ENCODE peak calls at places on chromosomes 2 and 18, in six cellular contexts. One of them, this sample, is unnamed.

GRCh38 chr18:44627245-44627644 is 53.4 kb upstream of the SETBP1 start:
- DNase-seq in left ventricle myocardium inferior: no peak
- DNase-seq in PC-9: no peak
- DNase-seq in pancreas: no peak
- DNase-seq in fibroblast of the aortic adventitia: peak; percentile 73
- DNase-seq in WTC11: no peak
- DNase-seq in this sample: no peak

GRCh38 chr2:193153576-193153975 is 958.8 kb upstream of the TMEFF2 start:
- DNase-seq in left ventricle myocardium inferior: no peak
- DNase-seq in PC-9: no peak
- DNase-seq in pancreas: no peak
- DNase-seq in fibroblast of the aortic adventitia: no peak
- DNase-seq in WTC11: no peak
- DNase-seq in this sample: no peak

GRCh38 chr18:35515460-35516130 is 17.8 kb upstream of the INO80C start:
- DNase-seq in left ventricle myocardium inferior: no peak
- DNase-seq in PC-9: no peak
- DNase-seq in pancreas: no peak
- DNase-seq in fibroblast of the aortic adventitia: no peak
- DNase-seq in WTC11: no peak
- DNase-seq in this sample: no peak

GRCh38 chr2:206918258-206918657 is 21.1 kb upstream of the CPO start:
- DNase-seq in left ventricle myocardium inferior: no peak
- DNase-seq in PC-9: no peak
- DNase-seq in pancreas: no peak
- DNase-seq in fibroblast of the aortic adventitia: no peak
- DNase-seq in WTC11: no peak
- DNase-seq in this sample: no peak

GRCh38 chr18:38539373-38539772 is 973.8 kb upstream of the CELF4 start:
- DNase-seq in left ventricle myocardium inferior: no peak
- DNase-seq in PC-9: no peak
- DNase-seq in pancreas: no peak
- DNase-seq in fibroblast of the aortic adventitia: no peak
- DNase-seq in WTC11: peak; percentile 13
- DNase-seq in this sample: no peak

GRCh38 chr18:55001625-55002024 is 42.4 kb upstream of the CCDC68 start:
- DNase-seq in left ventricle myocardium inferior: no peak
- DNase-seq in PC-9: peak; percentile 73
- DNase-seq in pancreas: no peak
- DNase-seq in fibroblast of the aortic adventitia: no peak
- DNase-seq in WTC11: no peak
- DNase-seq in this sample: no peak

GRCh38 chr2:156192468-156192867 is 140.1 kb downstream of the NR4A2 start:
- DNase-seq in left ventricle myocardium inferior: no peak
- DNase-seq in PC-9: no peak
- DNase-seq in pancreas: no peak
- DNase-seq in fibroblast of the aortic adventitia: peak; percentile 8
- DNase-seq in WTC11: no peak
- DNase-seq in this sample: no peak

GRCh38 chr2:62576276-62576939 is 70.4 kb upstream of the TMEM17 start:
- DNase-seq in left ventricle myocardium inferior: no peak
- DNase-seq in PC-9: no peak
- DNase-seq in pancreas: no peak
- DNase-seq in fibroblast of the aortic adventitia: peak; percentile 45
- DNase-seq in WTC11: no peak
- DNase-seq in this sample: no peak

DNA sequence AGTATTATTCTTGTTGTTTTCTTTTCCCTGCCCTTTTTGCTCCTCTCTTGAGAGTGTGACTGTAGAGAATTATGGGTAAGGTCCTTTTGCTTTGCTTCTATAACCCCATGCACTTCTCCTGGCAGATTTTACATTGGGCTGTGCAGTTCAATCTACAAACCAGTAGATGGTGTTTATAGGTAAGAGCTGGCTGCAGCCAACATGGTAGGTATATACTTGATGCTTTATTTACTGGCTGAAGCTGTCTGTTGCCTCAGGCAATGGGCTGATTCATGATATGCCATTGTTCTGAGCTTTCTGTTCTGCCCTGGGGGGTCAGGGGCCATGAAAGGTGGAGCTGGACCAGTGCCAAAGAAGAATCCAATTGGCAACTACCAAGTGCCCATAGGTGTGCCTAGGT is 48.3 kb upstream of the MYL1 start:
- DNase-seq in left ventricle myocardium inferior: no peak
- DNase-seq in PC-9: no peak
- DNase-seq in pancreas: no peak
- DNase-seq in fibroblast of the aortic adventitia: no peak
- DNase-seq in WTC11: no peak
- DNase-seq in this sample: no peak
- TF ChIP-seq CTCF in left ventricle myocardium inferior: peak; percentile 31
- TF ChIP-seq CTCF in PC-9: no peak
- TF ChIP-seq CTCF in pancreas: no peak
- TF ChIP-seq CTCF in fibroblast of the aortic adventitia: no peak
- TF ChIP-seq CTCF in WTC11: peak; percentile 14
- TF ChIP-seq CTCF in this sample: no peak

DNA sequence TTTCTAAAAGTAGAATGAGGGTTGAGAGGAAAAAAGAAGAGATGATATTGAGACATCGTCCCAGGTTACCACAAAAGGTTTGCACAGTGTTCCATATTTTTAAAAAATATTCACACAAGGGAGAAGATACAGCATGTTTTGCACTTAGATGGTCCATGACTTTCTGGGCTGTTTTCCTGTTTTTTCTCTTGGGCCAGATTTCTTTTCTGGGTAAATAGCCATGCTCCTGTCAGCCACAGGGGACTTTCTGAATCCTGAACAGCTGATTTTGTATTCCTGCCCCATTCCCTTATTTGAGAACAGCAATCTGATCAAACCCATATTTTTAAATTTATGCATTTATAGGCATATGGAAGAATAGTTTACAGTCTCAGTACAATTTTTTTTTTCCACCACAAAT is 185.9 kb upstream of the NRP2 start:
- DNase-seq in left ventricle myocardium inferior: no peak
- DNase-seq in PC-9: no peak
- DNase-seq in pancreas: no peak
- DNase-seq in fibroblast of the aortic adventitia: no peak
- DNase-seq in WTC11: no peak
- DNase-seq in this sample: no peak
- TF ChIP-seq CTCF in left ventricle myocardium inferior: no peak
- TF ChIP-seq CTCF in PC-9: no peak
- TF ChIP-seq CTCF in pancreas: no peak
- TF ChIP-seq CTCF in fibroblast of the aortic adventitia: peak; percentile 25
- TF ChIP-seq CTCF in WTC11: no peak
- TF ChIP-seq CTCF in this sample: no peak

GRCh38 chr2:198596985-198597384 is 792.6 kb downstream of the PLCL1 start:
- DNase-seq in left ventricle myocardium inferior: no peak
- DNase-seq in PC-9: no peak
- DNase-seq in pancreas: no peak
- DNase-seq in fibroblast of the aortic adventitia: no peak
- DNase-seq in WTC11: no peak
- DNase-seq in this sample: no peak

DNA sequence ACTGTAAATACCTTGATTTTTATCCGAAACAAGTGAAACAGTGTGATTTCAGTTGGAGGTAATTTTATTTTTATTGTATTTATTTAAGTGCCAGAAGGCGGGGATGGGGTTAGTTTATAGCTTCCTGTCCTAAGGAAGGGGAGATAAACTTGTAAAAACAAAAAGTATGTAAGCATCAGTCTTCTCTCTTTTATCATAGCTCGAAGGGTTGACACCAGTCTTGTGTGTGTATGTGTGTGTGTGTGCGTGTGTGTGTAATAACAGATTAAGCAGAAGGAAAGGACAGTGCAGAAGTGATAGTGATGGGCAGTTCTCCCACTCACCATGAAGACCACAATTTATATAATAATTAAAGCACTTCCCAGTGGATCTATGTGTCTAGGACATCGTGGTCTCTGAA is 793.3 kb downstream of the PLCL1 start:
- DNase-seq in left ventricle myocardium inferior: no peak
- DNase-seq in PC-9: no peak
- DNase-seq in pancreas: no peak
- DNase-seq in fibroblast of the aortic adventitia: no peak
- DNase-seq in WTC11: no peak
- DNase-seq in this sample: no peak
- TF ChIP-seq CTCF in left ventricle myocardium inferior: no peak
- TF ChIP-seq CTCF in PC-9: no peak
- TF ChIP-seq CTCF in pancreas: no peak
- TF ChIP-seq CTCF in fibroblast of the aortic adventitia: no peak
- TF ChIP-seq CTCF in WTC11: no peak
- TF ChIP-seq CTCF in this sample: no peak

GRCh38 chr18:76686737-76687231 is 135.6 kb upstream of the ZNF236 start:
- DNase-seq in left ventricle myocardium inferior: peak; percentile 29
- DNase-seq in PC-9: peak; percentile 48
- DNase-seq in pancreas: no peak
- DNase-seq in fibroblast of the aortic adventitia: peak; percentile 89
- DNase-seq in WTC11: peak; percentile 63
- DNase-seq in this sample: peak; percentile 56
- TF ChIP-seq CTCF in left ventricle myocardium inferior: peak; percentile 75
- TF ChIP-seq CTCF in PC-9: peak; percentile 79
- TF ChIP-seq CTCF in pancreas: peak; percentile 42
- TF ChIP-seq CTCF in fibroblast of the aortic adventitia: peak; percentile 75
- TF ChIP-seq CTCF in WTC11: no peak
- TF ChIP-seq CTCF in this sample: peak; percentile 32

GRCh38 chr2:13654416-13654815 is 937.7 kb downstream of the TRIB2 start:
- DNase-seq in left ventricle myocardium inferior: no peak
- DNase-seq in PC-9: no peak
- DNase-seq in pancreas: no peak
- DNase-seq in fibroblast of the aortic adventitia: no peak
- DNase-seq in WTC11: no peak
- DNase-seq in this sample: no peak

GRCh38 chr2:13651684-13652131 is 935.0 kb downstream of the TRIB2 start:
- DNase-seq in left ventricle myocardium inferior: no peak
- DNase-seq in PC-9: no peak
- DNase-seq in pancreas: no peak
- DNase-seq in fibroblast of the aortic adventitia: no peak
- DNase-seq in WTC11: no peak
- DNase-seq in this sample: no peak

GRCh38 chr2:13652531-13653313 is 936.0 kb downstream of the TRIB2 start:
- DNase-seq in left ventricle myocardium inferior: no peak
- DNase-seq in PC-9: no peak
- DNase-seq in pancreas: no peak
- DNase-seq in fibroblast of the aortic adventitia: no peak
- DNase-seq in WTC11: no peak
- DNase-seq in this sample: no peak

GRCh38 chr2:13650586-13651180 is 933.9 kb downstream of the TRIB2 start:
- DNase-seq in left ventricle myocardium inferior: no peak
- DNase-seq in PC-9: no peak
- DNase-seq in pancreas: no peak
- DNase-seq in fibroblast of the aortic adventitia: no peak
- DNase-seq in WTC11: peak; percentile 22
- DNase-seq in this sample: no peak
- TF ChIP-seq CTCF in left ventricle myocardium inferior: no peak
- TF ChIP-seq CTCF in PC-9: peak; percentile 36
- TF ChIP-seq CTCF in pancreas: no peak
- TF ChIP-seq CTCF in fibroblast of the aortic adventitia: no peak
- TF ChIP-seq CTCF in WTC11: peak; percentile 24
- TF ChIP-seq CTCF in this sample: no peak

This sample was measured in mesothelial cell of epicardium.